ENCODE peak calls at places on chromosomes 12 and 14, in ten cellular contexts. Y is endothelial cell of umbilical vein, M is K562, P is Panc1, I is upper lobe of left lung, L is breast epithelium, W is HCT116, H is stomach, G is transverse colon, B is prostate gland. C is an unnamed sample.

GRCh38 chr12:92290881-92291280 is 145.2 kb upstream of the BTG1 start:
- DNase-seq in B (no peak), I (no peak), G (no peak), M (no peak), Y (no peak), L (no peak), P (no peak), W (no peak), H (no peak), C (no peak)

GRCh38 chr14:103216857-103217256 is 93.6 kb downstream of the TNFAIP2 start:
- DNase-seq in B (no peak), I (no peak), G (no peak), W (no peak), H (no peak), Y (no peak), L (no peak), P (no peak), M (no peak), C (no peak)

GRCh38 chr14:74684444-74684843 is 28.4 kb downstream of the AREL1 start:
- DNase-seq in H (no peak), Y (no peak), I (no peak), B (no peak), W (no peak), P (no peak), L (no peak), G (no peak), M (no peak), C (no peak)

GRCh38 chr12:65878540-65878939 is 54.3 kb downstream of the HMGA2 start:
- DNase-seq in M (no peak), G (no peak), L (no peak), W (no peak), P (no peak), H (no peak), Y (peak), B (no peak), I (no peak), C (no peak)

GRCh38 chr14:99468836-99469592 is 11.6 kb downstream of the SETD3 start:
- DNase-seq in G (no peak), B (no peak), Y (peak), M (no peak), P (no peak), I (no peak), H (no peak), W (no peak), L (no peak), C (no peak)

GRCh38 chr12:76554411-76555225 is 5.0 kb downstream of the OSBPL8 start:
- DNase-seq in L (no peak), G (no peak), I (no peak), P (no peak), Y (no peak), M (no peak), H (no peak), B (no peak), W (no peak), C (peak)

GRCh38 chr14:57918791-57919190 is 52.9 kb upstream of the SLC35F4 start:
- DNase-seq in Y (no peak), W (no peak), P (no peak), B (no peak), H (no peak), M (no peak), G (no peak), I (no peak), L (no peak), C (no peak)

GRCh38 chr12:67154876-67155275 is 114.3 kb upstream of the CAND1 start:
- DNase-seq in I (no peak), B (no peak), P (no peak), W (no peak), M (no peak), Y (no peak), H (no peak), L (no peak), G (no peak), C (no peak)

GRCh38 chr12:104357431-104357952 is 54.0 kb downstream of the EID3 start:
- DNase-seq in M (peak), Y (peak), I (no peak), G (no peak), B (no peak), L (no peak), P (no peak), H (no peak), W (no peak), C (no peak)

GRCh38 chr14:32010561-32011188 is 66.4 kb upstream of the ARHGAP5 start:
- DNase-seq in H (no peak), L (no peak), I (no peak), B (no peak), Y (peak), M (peak), P (peak), W (peak), G (no peak), C (peak)

GRCh38 chr14:24058951-24059475 is 7.2 kb downstream of the CARMIL3 start:
- DNase-seq in P (no peak), M (no peak), L (no peak), I (no peak), G (no peak), Y (no peak), W (no peak), B (no peak), H (no peak), C (peak)

GRCh38 chr14:85316701-85317100 is 213.2 kb upstream of the FLRT2 start:
- DNase-seq in B (no peak), P (no peak), G (no peak), M (no peak), H (no peak), Y (no peak), W (no peak), I (no peak), L (no peak), C (no peak)

GRCh38 chr14:63689132-63689531 is 38.7 kb downstream of the SGPP1 start:
- DNase-seq in I (no peak), L (no peak), G (no peak), P (no peak), H (no peak), M (no peak), W (no peak), B (no peak), Y (no peak), C (no peak)

DNA sequence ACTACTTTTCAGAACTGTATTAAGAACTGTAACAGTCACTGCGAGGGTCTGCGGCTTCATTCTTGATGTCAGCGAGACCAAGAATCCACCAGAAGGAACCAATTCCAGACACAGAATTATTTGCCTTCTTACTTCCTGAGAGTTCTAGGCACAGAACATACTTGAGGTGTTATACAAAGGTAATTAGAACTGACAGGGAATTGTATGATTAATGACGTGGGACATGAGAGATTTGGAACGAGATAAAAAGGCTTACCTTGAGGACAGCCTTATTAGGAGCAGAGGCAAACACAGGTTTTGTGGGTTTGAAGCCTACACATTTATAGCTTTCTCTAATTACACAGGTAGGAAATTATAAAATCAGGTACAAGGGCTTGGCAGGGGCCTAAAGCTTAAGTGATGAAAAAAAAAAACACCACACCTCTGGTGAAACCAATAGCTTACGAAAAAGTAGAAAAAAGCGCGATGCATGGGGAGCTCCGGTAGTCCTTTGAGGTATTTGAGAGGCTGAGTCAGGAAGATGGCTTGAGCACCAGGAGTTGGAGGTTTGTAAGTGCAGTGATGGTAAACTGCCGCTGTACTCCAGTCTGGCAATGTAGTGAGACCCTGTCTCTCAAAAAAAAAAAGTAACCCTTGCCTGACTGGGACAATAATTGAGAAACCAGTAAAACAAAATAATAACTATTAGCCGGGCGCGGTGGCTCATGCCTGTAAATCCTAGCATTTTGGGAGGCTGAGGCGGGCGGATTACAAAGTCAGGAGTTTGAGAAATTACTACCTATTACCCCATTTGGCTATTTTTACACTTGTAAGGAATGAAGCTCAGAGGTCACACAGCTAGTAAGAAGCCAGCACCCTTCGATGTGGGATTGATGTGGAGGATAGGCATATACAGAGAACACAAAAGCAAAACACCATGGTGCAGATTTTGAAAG is 795 bp upstream of the ACOT2 start:
- DNase-seq in G (no peak), M (peak), W (no peak), P (no peak), B (no peak), I (no peak), Y (peak), L (no peak), H (no peak), C (no peak)
- TF ChIP-seq POLR2AphosphoS5 in G (no peak), M (no peak), W (no peak), P (no peak), B (no peak), I (no peak), Y (no peak), L (no peak), H (no peak), C (no peak)

DNA sequence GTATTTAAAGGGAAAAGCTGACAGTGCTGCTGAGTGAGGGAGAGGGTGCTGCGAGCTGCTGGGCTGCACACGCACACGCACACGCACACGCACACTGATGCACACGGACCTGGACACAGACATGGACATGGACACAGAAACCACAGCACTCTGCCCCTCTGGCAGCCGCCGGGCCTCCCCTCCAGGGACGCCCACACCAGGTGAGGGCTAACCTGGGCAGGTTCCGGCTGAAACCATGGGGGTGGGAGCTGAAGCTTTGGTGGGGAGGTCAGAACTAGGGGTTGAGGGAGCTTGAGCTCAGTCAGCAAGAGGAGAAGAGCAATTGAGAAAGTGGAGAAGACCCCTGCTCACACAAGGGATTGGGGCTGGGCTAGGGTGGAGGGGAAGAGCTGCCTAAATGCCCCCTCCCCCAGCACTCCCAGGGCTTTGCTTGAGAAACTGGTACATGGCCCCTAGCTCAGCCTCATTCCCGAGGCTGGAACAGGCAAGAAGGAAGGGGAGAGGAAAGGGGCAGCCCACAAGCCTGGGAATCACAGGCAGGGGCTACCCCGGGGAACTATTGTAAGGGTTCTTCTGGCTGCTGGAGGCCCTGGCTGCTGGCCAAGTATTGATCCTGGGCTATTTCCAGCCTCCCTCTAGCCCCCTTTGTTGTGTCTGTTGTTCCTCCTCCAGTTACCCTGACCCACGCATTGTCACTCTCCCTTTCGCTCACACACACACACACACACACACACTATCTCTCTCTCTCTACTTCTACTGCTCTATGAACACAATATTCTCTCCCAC is at the start of gene REM2:
- DNase-seq in B (no peak), I (no peak), W (no peak), M (no peak), Y (no peak), H (no peak), G (no peak), P (no peak), L (no peak), C (peak)
- H3K4me3 ChIP-seq in B (no peak), I (no peak), W (no peak), M (no peak), Y (no peak), H (no peak), G (no peak), P (no peak), L (peak), C (no peak)

GRCh38 chr14:21527320-21527679 is 1.2 kb upstream of the SALL2 start:
- DNase-seq in I (no peak), H (no peak), G (no peak), M (no peak), B (no peak), Y (no peak), W (no peak), L (no peak), P (no peak), C (no peak)

GRCh38 chr14:21524575-21525518 is 1.3 kb downstream of the SALL2 start:
- DNase-seq in H (no peak), B (no peak), L (no peak), W (no peak), M (no peak), P (no peak), I (no peak), Y (no peak), G (no peak), C (no peak)

GRCh38 chr14:21525571-21525970 is 575 bp downstream of the SALL2 start:
- DNase-seq in Y (no peak), G (no peak), H (no peak), W (no peak), B (no peak), M (peak), I (no peak), L (no peak), P (no peak), C (peak)

GRCh38 chr14:21526672-21527319 is 650 bp upstream of the SALL2 start:
- DNase-seq in W (no peak), P (no peak), G (no peak), B (no peak), M (peak), L (no peak), H (no peak), Y (no peak), I (no peak), C (no peak)

GRCh38 chr14:21525995-21526671 is at the start of gene SALL2:
- DNase-seq in L (peak), M (peak), P (no peak), H (peak), Y (peak), I (peak), W (no peak), G (peak), B (peak), C (peak)
- TF ChIP-seq POLR2AphosphoS5 in L (no peak), M (no peak), P (no peak), H (no peak), Y (no peak), I (no peak), W (no peak), G (no peak), B (no peak), C (no peak)

DNA sequence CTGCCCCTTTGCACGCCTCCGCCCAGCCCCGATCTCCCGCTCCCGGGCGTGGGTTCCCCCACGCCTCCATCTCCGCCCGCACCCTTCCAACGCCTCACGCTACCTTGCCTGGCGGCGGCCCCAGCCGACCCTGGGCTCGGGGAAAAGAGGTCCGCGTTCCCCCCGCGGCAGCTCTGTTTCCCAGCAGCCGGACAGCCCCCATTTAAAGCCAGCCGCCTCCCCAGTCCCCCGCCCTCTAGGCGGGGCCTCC is at the start of gene PRIMA1:
- DNase-seq in Y (no peak), I (no peak), P (no peak), B (no peak), G (no peak), M (no peak), W (no peak), L (no peak), H (no peak), C (no peak)
- H3K4me3 ChIP-seq in Y (no peak), I (peak), P (peak), B (peak), G (peak), M (no peak), W (peak), L (peak), H (peak), C (no peak)

GRCh38 chr12:125373375-125373774 is 308.1 kb downstream of the AACS start:
- DNase-seq in G (no peak), I (no peak), B (no peak), P (no peak), L (no peak), Y (no peak), H (no peak), M (no peak), W (no peak), C (no peak)

GRCh38 chr12:125376422-125376821 is 311.2 kb downstream of the AACS start:
- DNase-seq in B (no peak), P (no peak), G (no peak), H (no peak), M (no peak), W (no peak), I (no peak), Y (no peak), L (no peak), C (no peak)

DNA sequence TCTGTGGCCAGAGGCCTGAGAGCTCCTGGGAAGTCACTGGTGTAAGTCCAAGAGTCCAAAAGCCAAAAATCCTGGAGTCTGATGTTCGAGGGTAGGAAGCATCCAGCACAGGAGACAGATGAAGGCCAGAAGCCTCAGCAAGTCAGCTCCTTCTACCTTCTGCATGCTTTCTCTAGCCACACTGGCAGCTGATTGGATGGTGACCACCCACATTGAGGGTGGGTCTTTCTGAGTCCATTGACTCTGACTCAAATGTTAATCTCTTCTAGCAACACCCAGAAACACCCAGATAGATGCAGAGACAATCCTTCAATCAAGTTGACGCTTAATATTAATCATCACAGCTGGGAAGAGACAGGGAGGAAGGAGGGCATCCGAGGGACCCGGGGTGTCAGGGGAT is 305.8 kb downstream of the AACS start:
- DNase-seq in Y (no peak), G (no peak), B (no peak), L (no peak), M (no peak), H (no peak), W (no peak), I (no peak), P (no peak), C (no peak)
- TF ChIP-seq POLR2AphosphoS5 in Y (no peak), G (no peak), B (no peak), L (no peak), M (no peak), H (no peak), W (no peak), I (no peak), P (no peak), C (no peak)

GRCh38 chr14:49480053-49480452 is 106.1 kb downstream of the RPS29 start:
- DNase-seq in W (no peak), I (no peak), H (no peak), P (no peak), Y (no peak), L (no peak), B (no peak), M (no peak), G (no peak), C (no peak)

GRCh38 chr14:49481099-49481498 is 105.1 kb downstream of the RPS29 start:
- DNase-seq in L (no peak), P (no peak), M (no peak), G (no peak), Y (no peak), I (no peak), W (no peak), B (no peak), H (no peak), C (no peak)

GRCh38 chr14:49485290-49485689 is 100.9 kb downstream of the RPS29 start:
- DNase-seq in Y (no peak), H (no peak), P (no peak), G (no peak), M (no peak), B (no peak), W (no peak), L (no peak), I (no peak), C (no peak)

GRCh38 chr14:49484180-49484579 is 102.0 kb downstream of the RPS29 start:
- DNase-seq in W (no peak), P (no peak), B (no peak), I (no peak), H (no peak), M (no peak), G (no peak), Y (no peak), L (no peak), C (no peak)

DNA sequence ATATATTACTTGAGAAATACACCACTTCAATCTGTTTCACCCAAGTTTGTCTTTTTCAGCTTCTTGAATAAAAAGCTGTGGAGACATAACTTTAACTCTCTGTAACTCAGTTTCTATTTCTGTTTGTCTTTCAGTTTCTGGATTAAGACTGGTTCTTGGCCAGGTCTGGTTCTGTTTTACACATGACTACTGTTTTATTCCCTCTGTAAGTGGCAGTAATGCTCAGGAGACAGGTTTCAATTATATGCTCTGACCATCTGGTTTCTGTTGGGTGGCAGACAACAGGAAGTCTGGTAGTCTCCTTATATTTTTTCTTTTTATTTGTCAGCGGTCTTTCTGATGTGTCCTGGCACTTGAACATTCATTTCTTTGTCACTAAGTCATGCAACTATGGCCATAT is 102.9 kb downstream of the RPS29 start:
- DNase-seq in B (no peak), W (no peak), Y (no peak), I (no peak), H (no peak), P (no peak), L (no peak), G (no peak), M (no peak), C (peak)
- H3K4me3 ChIP-seq in B (no peak), W (no peak), Y (no peak), I (no peak), H (no peak), P (no peak), L (no peak), G (no peak), M (no peak), C (no peak)